ENCODE peak calls at places on chromosomes 5 and 9, in six cellular contexts. One of them, this sample, is unnamed.

GRCh38 chr9:6106576-6107339 is 91.3 kb upstream of the RANBP6 start:
- DNase-seq in stimulated activated CD4-positive, alpha-beta T cell treated with anti-CD3 and anti-CD28 coated beads, Interleukin-1b, Interleukin-23, amount 100 ng/mL, for 1 hour: no peak
- DNase-seq in progenitor cell of endocrine pancreas: no peak
- DNase-seq in SW480: peak
- DNase-seq in effector memory CD4-positive, alpha-beta T cell: no peak
- DNase-seq in stimulated activated CD8-positive, alpha-beta memory T cell treated with anti-CD3 and anti-CD28 coated beads, Interleukin-15, amount 100 ng/mL, for 4 hours: no peak
- DNase-seq in this sample: no peak

GRCh38 chr5:168163966-168164365 is 127.5 kb upstream of the WWC1 start:
- DNase-seq in stimulated activated CD4-positive, alpha-beta T cell treated with anti-CD3 and anti-CD28 coated beads, Interleukin-1b, Interleukin-23, amount 100 ng/mL, for 1 hour: no peak
- DNase-seq in progenitor cell of endocrine pancreas: no peak
- DNase-seq in SW480: no peak
- DNase-seq in effector memory CD4-positive, alpha-beta T cell: no peak
- DNase-seq in stimulated activated CD8-positive, alpha-beta memory T cell treated with anti-CD3 and anti-CD28 coated beads, Interleukin-15, amount 100 ng/mL, for 4 hours: no peak
- DNase-seq in this sample: no peak

GRCh38 chr5:61167382-61167781 is 5.1 kb upstream of the SMIM15 start:
- DNase-seq in stimulated activated CD4-positive, alpha-beta T cell treated with anti-CD3 and anti-CD28 coated beads, Interleukin-1b, Interleukin-23, amount 100 ng/mL, for 1 hour: no peak
- DNase-seq in progenitor cell of endocrine pancreas: no peak
- DNase-seq in SW480: peak
- DNase-seq in effector memory CD4-positive, alpha-beta T cell: no peak
- DNase-seq in stimulated activated CD8-positive, alpha-beta memory T cell treated with anti-CD3 and anti-CD28 coated beads, Interleukin-15, amount 100 ng/mL, for 4 hours: no peak
- DNase-seq in this sample: no peak

GRCh38 chr5:151056367-151057306 is 24.2 kb downstream of the TNIP1 start:
- DNase-seq in stimulated activated CD4-positive, alpha-beta T cell treated with anti-CD3 and anti-CD28 coated beads, Interleukin-1b, Interleukin-23, amount 100 ng/mL, for 1 hour: no peak
- DNase-seq in progenitor cell of endocrine pancreas: no peak
- DNase-seq in SW480: no peak
- DNase-seq in effector memory CD4-positive, alpha-beta T cell: no peak
- DNase-seq in stimulated activated CD8-positive, alpha-beta memory T cell treated with anti-CD3 and anti-CD28 coated beads, Interleukin-15, amount 100 ng/mL, for 4 hours: no peak
- DNase-seq in this sample: no peak

GRCh38 chr5:138111937-138112336 is 27.3 kb downstream of the NME5 start:
- DNase-seq in stimulated activated CD4-positive, alpha-beta T cell treated with anti-CD3 and anti-CD28 coated beads, Interleukin-1b, Interleukin-23, amount 100 ng/mL, for 1 hour: no peak
- DNase-seq in progenitor cell of endocrine pancreas: no peak
- DNase-seq in SW480: peak
- DNase-seq in effector memory CD4-positive, alpha-beta T cell: no peak
- DNase-seq in stimulated activated CD8-positive, alpha-beta memory T cell treated with anti-CD3 and anti-CD28 coated beads, Interleukin-15, amount 100 ng/mL, for 4 hours: no peak
- DNase-seq in this sample: no peak

GRCh38 chr5:169742773-169743296 is 105.8 kb downstream of the DOCK2 start:
- DNase-seq in stimulated activated CD4-positive, alpha-beta T cell treated with anti-CD3 and anti-CD28 coated beads, Interleukin-1b, Interleukin-23, amount 100 ng/mL, for 1 hour: no peak
- DNase-seq in progenitor cell of endocrine pancreas: no peak
- DNase-seq in SW480: no peak
- DNase-seq in effector memory CD4-positive, alpha-beta T cell: no peak
- DNase-seq in stimulated activated CD8-positive, alpha-beta memory T cell treated with anti-CD3 and anti-CD28 coated beads, Interleukin-15, amount 100 ng/mL, for 4 hours: no peak
- DNase-seq in this sample: no peak

GRCh38 chr9:129464972-129465833 is 155.7 kb downstream of the C9orf50 start:
- DNase-seq in stimulated activated CD4-positive, alpha-beta T cell treated with anti-CD3 and anti-CD28 coated beads, Interleukin-1b, Interleukin-23, amount 100 ng/mL, for 1 hour: no peak
- DNase-seq in progenitor cell of endocrine pancreas: no peak
- DNase-seq in SW480: no peak
- DNase-seq in effector memory CD4-positive, alpha-beta T cell: no peak
- DNase-seq in stimulated activated CD8-positive, alpha-beta memory T cell treated with anti-CD3 and anti-CD28 coated beads, Interleukin-15, amount 100 ng/mL, for 4 hours: no peak
- DNase-seq in this sample: no peak

GRCh38 chr5:153212471-153212870 is 278.0 kb upstream of the GRIA1 start:
- DNase-seq in stimulated activated CD4-positive, alpha-beta T cell treated with anti-CD3 and anti-CD28 coated beads, Interleukin-1b, Interleukin-23, amount 100 ng/mL, for 1 hour: no peak
- DNase-seq in progenitor cell of endocrine pancreas: no peak
- DNase-seq in SW480: no peak
- DNase-seq in effector memory CD4-positive, alpha-beta T cell: no peak
- DNase-seq in stimulated activated CD8-positive, alpha-beta memory T cell treated with anti-CD3 and anti-CD28 coated beads, Interleukin-15, amount 100 ng/mL, for 4 hours: no peak
- DNase-seq in this sample: no peak

GRCh38 chr9:72898360-72898759 is 54.5 kb downstream of the ALDH1A1 start:
- DNase-seq in stimulated activated CD4-positive, alpha-beta T cell treated with anti-CD3 and anti-CD28 coated beads, Interleukin-1b, Interleukin-23, amount 100 ng/mL, for 1 hour: no peak
- DNase-seq in progenitor cell of endocrine pancreas: no peak
- DNase-seq in SW480: no peak
- DNase-seq in effector memory CD4-positive, alpha-beta T cell: no peak
- DNase-seq in stimulated activated CD8-positive, alpha-beta memory T cell treated with anti-CD3 and anti-CD28 coated beads, Interleukin-15, amount 100 ng/mL, for 4 hours: no peak
- DNase-seq in this sample: no peak

GRCh38 chr9:28134577-28134976 is 561.3 kb upstream of the C9orf72 start:
- DNase-seq in stimulated activated CD4-positive, alpha-beta T cell treated with anti-CD3 and anti-CD28 coated beads, Interleukin-1b, Interleukin-23, amount 100 ng/mL, for 1 hour: no peak
- DNase-seq in progenitor cell of endocrine pancreas: no peak
- DNase-seq in SW480: no peak
- DNase-seq in effector memory CD4-positive, alpha-beta T cell: no peak
- DNase-seq in stimulated activated CD8-positive, alpha-beta memory T cell treated with anti-CD3 and anti-CD28 coated beads, Interleukin-15, amount 100 ng/mL, for 4 hours: no peak
- DNase-seq in this sample: no peak

GRCh38 chr9:35482071-35482470 is 7.8 kb upstream of the RUSC2 start:
- DNase-seq in stimulated activated CD4-positive, alpha-beta T cell treated with anti-CD3 and anti-CD28 coated beads, Interleukin-1b, Interleukin-23, amount 100 ng/mL, for 1 hour: no peak
- DNase-seq in progenitor cell of endocrine pancreas: no peak
- DNase-seq in SW480: no peak
- DNase-seq in effector memory CD4-positive, alpha-beta T cell: no peak
- DNase-seq in stimulated activated CD8-positive, alpha-beta memory T cell treated with anti-CD3 and anti-CD28 coated beads, Interleukin-15, amount 100 ng/mL, for 4 hours: no peak
- DNase-seq in this sample: no peak

GRCh38 chr9:130260816-130261765 is 4.5 kb upstream of the HMCN2 start:
- DNase-seq in stimulated activated CD4-positive, alpha-beta T cell treated with anti-CD3 and anti-CD28 coated beads, Interleukin-1b, Interleukin-23, amount 100 ng/mL, for 1 hour: no peak
- DNase-seq in progenitor cell of endocrine pancreas: no peak
- DNase-seq in SW480: no peak
- DNase-seq in effector memory CD4-positive, alpha-beta T cell: no peak
- DNase-seq in stimulated activated CD8-positive, alpha-beta memory T cell treated with anti-CD3 and anti-CD28 coated beads, Interleukin-15, amount 100 ng/mL, for 4 hours: no peak
- DNase-seq in this sample: no peak

GRCh38 chr9:89621031-89621430 is 16.2 kb downstream of the GADD45G start:
- DNase-seq in stimulated activated CD4-positive, alpha-beta T cell treated with anti-CD3 and anti-CD28 coated beads, Interleukin-1b, Interleukin-23, amount 100 ng/mL, for 1 hour: no peak
- DNase-seq in progenitor cell of endocrine pancreas: no peak
- DNase-seq in SW480: no peak
- DNase-seq in effector memory CD4-positive, alpha-beta T cell: no peak
- DNase-seq in stimulated activated CD8-positive, alpha-beta memory T cell treated with anti-CD3 and anti-CD28 coated beads, Interleukin-15, amount 100 ng/mL, for 4 hours: no peak
- DNase-seq in this sample: no peak

GRCh38 chr5:15791859-15792258 is 291.9 kb downstream of the FBXL7 start:
- DNase-seq in stimulated activated CD4-positive, alpha-beta T cell treated with anti-CD3 and anti-CD28 coated beads, Interleukin-1b, Interleukin-23, amount 100 ng/mL, for 1 hour: no peak
- DNase-seq in progenitor cell of endocrine pancreas: no peak
- DNase-seq in SW480: no peak
- DNase-seq in effector memory CD4-positive, alpha-beta T cell: no peak
- DNase-seq in stimulated activated CD8-positive, alpha-beta memory T cell treated with anti-CD3 and anti-CD28 coated beads, Interleukin-15, amount 100 ng/mL, for 4 hours: no peak
- DNase-seq in this sample: no peak